ENCODE peak calls at places on chromosomes 6 and 20, in four cellular contexts. One of them, this sample, is unnamed.

GRCh38 chr6:169222126-169222525 is 31.5 kb downstream of the THBS2 start:
- DNase-seq in CD8-positive, alpha-beta memory T cell: no peak
- DNase-seq in dorsolateral prefrontal cortex: no peak
- DNase-seq in spleen: no peak
- DNase-seq in this sample: no peak

GRCh38 chr6:48614326-48614725 is 503.3 kb upstream of the PTCHD4 start:
- DNase-seq in CD8-positive, alpha-beta memory T cell: no peak
- DNase-seq in dorsolateral prefrontal cortex: no peak
- DNase-seq in spleen: no peak
- DNase-seq in this sample: no peak

GRCh38 chr6:110529355-110529754 is 52.9 kb upstream of the SLC22A16 start:
- DNase-seq in CD8-positive, alpha-beta memory T cell: no peak
- DNase-seq in dorsolateral prefrontal cortex: no peak
- DNase-seq in spleen: no peak
- DNase-seq in this sample: no peak

GRCh38 chr6:125229080-125229479 is 72.7 kb downstream of the HDDC2 start:
- DNase-seq in CD8-positive, alpha-beta memory T cell: no peak
- DNase-seq in dorsolateral prefrontal cortex: no peak
- DNase-seq in spleen: no peak
- DNase-seq in this sample: no peak

GRCh38 chr20:39974966-39975501 is 714.0 kb downstream of the MAFB start:
- DNase-seq in CD8-positive, alpha-beta memory T cell: no peak
- DNase-seq in dorsolateral prefrontal cortex: no peak
- DNase-seq in spleen: no peak
- DNase-seq in this sample: no peak

GRCh38 chr6:33164176-33164575 is 28.1 kb downstream of the COL11A2 start:
- DNase-seq in CD8-positive, alpha-beta memory T cell: no peak
- DNase-seq in dorsolateral prefrontal cortex: no peak
- DNase-seq in spleen: no peak
- DNase-seq in this sample: no peak

GRCh38 chr6:49528571-49528970 is 21.9 kb upstream of the C6orf141 start:
- DNase-seq in CD8-positive, alpha-beta memory T cell: no peak
- DNase-seq in dorsolateral prefrontal cortex: no peak
- DNase-seq in spleen: no peak
- DNase-seq in this sample: no peak

GRCh38 chr6:160226118-160226541 is 32.5 kb downstream of the SLC22A2 start:
- DNase-seq in CD8-positive, alpha-beta memory T cell: no peak
- DNase-seq in dorsolateral prefrontal cortex: no peak
- DNase-seq in spleen: no peak
- DNase-seq in this sample: no peak

GRCh38 chr6:82372656-82373055 is 9.0 kb downstream of the TPBG start:
- DNase-seq in CD8-positive, alpha-beta memory T cell: no peak
- DNase-seq in dorsolateral prefrontal cortex: no peak
- DNase-seq in spleen: no peak
- DNase-seq in this sample: no peak

GRCh38 chr6:117615981-117616961 is 14.0 kb upstream of the GOPC start:
- DNase-seq in CD8-positive, alpha-beta memory T cell: peak; percentile 67
- DNase-seq in dorsolateral prefrontal cortex: no peak
- DNase-seq in spleen: no peak
- DNase-seq in this sample: no peak

GRCh38 chr6:149032599-149033405 is 284.7 kb upstream of the TAB2 start:
- DNase-seq in CD8-positive, alpha-beta memory T cell: peak; percentile 53
- DNase-seq in dorsolateral prefrontal cortex: no peak
- DNase-seq in spleen: no peak
- DNase-seq in this sample: no peak

GRCh38 chr20:63344616-63345327 is 16.4 kb downstream of the CHRNA4 start:
- DNase-seq in CD8-positive, alpha-beta memory T cell: no peak
- DNase-seq in dorsolateral prefrontal cortex: no peak
- DNase-seq in spleen: peak; percentile 56
- DNase-seq in this sample: no peak

GRCh38 chr6:22467645-22468044 is 101.7 kb upstream of the HDGFL1 start:
- DNase-seq in CD8-positive, alpha-beta memory T cell: no peak
- DNase-seq in dorsolateral prefrontal cortex: peak; percentile 11
- DNase-seq in spleen: no peak
- DNase-seq in this sample: no peak

GRCh38 chr20:51491393-51491792 is 51.1 kb downstream of the NFATC2 start:
- DNase-seq in CD8-positive, alpha-beta memory T cell: no peak
- DNase-seq in dorsolateral prefrontal cortex: no peak
- DNase-seq in spleen: peak; percentile 33
- DNase-seq in this sample: no peak
- H3K27ac ChIP-seq in CD8-positive, alpha-beta memory T cell: no peak overlapping the region
- H3K27ac ChIP-seq in dorsolateral prefrontal cortex: no peak overlapping the region
- H3K27ac ChIP-seq in spleen: no peak overlapping the region
- H3K27ac ChIP-seq in this sample: no peak overlapping the region

GRCh38 chr6:112408522-112408921 is 61.4 kb downstream of the RFPL4B start:
- DNase-seq in CD8-positive, alpha-beta memory T cell: no peak
- DNase-seq in dorsolateral prefrontal cortex: no peak
- DNase-seq in spleen: no peak
- DNase-seq in this sample: no peak

GRCh38 chr6:112413805-112414204 is 66.7 kb downstream of the RFPL4B start:
- DNase-seq in CD8-positive, alpha-beta memory T cell: no peak
- DNase-seq in dorsolateral prefrontal cortex: no peak
- DNase-seq in spleen: no peak
- DNase-seq in this sample: no peak

GRCh38 chr6:112407191-112407590 is 60.1 kb downstream of the RFPL4B start:
- DNase-seq in CD8-positive, alpha-beta memory T cell: no peak
- DNase-seq in dorsolateral prefrontal cortex: no peak
- DNase-seq in spleen: no peak
- DNase-seq in this sample: no peak

GRCh38 chr6:112409311-112409710 is 62.2 kb downstream of the RFPL4B start:
- DNase-seq in CD8-positive, alpha-beta memory T cell: no peak
- DNase-seq in dorsolateral prefrontal cortex: no peak
- DNase-seq in spleen: no peak
- DNase-seq in this sample: no peak
- H3K27ac ChIP-seq in CD8-positive, alpha-beta memory T cell: no peak overlapping the region
- H3K27ac ChIP-seq in dorsolateral prefrontal cortex: no peak overlapping the region
- H3K27ac ChIP-seq in spleen: no peak overlapping the region
- H3K27ac ChIP-seq in this sample: no peak overlapping the region

GRCh38 chr6:139852067-139852466 is 477.6 kb upstream of the CITED2 start:
- DNase-seq in CD8-positive, alpha-beta memory T cell: no peak
- DNase-seq in dorsolateral prefrontal cortex: no peak
- DNase-seq in spleen: no peak
- DNase-seq in this sample: no peak
- H3K27ac ChIP-seq in CD8-positive, alpha-beta memory T cell: no peak overlapping the region
- H3K27ac ChIP-seq in dorsolateral prefrontal cortex: no peak overlapping the region
- H3K27ac ChIP-seq in spleen: no peak overlapping the region
- H3K27ac ChIP-seq in this sample: no peak overlapping the region

GRCh38 chr6:159169193-159169555 is at the start of gene FNDC1:
- DNase-seq in CD8-positive, alpha-beta memory T cell: peak; percentile 57
- DNase-seq in dorsolateral prefrontal cortex: no peak
- DNase-seq in spleen: no peak
- DNase-seq in this sample: peak; percentile 49
- H3K27ac ChIP-seq in CD8-positive, alpha-beta memory T cell: no peak within 1 kb of the TSS
- H3K27ac ChIP-seq in dorsolateral prefrontal cortex: no peak within 1 kb of the TSS
- H3K27ac ChIP-seq in spleen: no peak within 1 kb of the TSS
- H3K27ac ChIP-seq in this sample: no peak within 1 kb of the TSS

DNA sequence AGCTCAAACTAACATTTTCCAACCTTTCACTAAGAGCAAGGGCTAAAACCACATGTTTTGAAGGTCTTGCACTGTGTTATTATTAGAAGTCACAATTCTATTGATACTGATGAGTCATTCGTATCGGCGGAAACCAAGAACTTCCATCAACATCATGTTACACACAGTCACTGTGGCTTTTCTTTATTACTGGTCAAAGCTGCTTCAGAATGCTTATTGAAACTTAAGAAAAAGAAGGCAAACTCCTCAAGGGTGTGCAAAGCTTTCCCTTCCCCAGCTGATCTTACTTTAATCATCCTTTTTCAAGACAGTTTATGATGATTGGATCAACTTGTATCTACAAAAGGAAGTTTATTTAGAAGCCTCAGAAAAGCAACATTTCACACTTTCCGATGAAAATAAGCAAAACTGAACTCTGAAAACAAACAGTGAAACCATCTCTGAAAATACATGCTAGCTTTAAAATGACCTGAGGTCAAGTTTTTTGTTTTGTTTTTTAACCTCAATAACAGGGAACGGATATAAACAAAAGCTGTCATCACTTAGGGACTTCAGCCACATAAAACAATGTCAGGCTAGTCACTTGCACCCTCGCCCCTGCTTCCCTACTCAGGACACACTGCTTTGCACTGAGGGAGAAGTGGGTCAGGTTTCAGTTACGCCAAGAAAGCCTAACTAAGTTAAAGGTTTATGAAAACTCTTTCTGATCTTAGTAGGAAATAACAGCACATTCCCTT is 11.7 kb downstream of the BACH2 start:
- DNase-seq in CD8-positive, alpha-beta memory T cell: peak; percentile 54
- DNase-seq in dorsolateral prefrontal cortex: no peak
- DNase-seq in spleen: peak; percentile 66
- DNase-seq in this sample: no peak
- H3K27ac ChIP-seq in CD8-positive, alpha-beta memory T cell: peak overlapping the region; percentile 35
- H3K27ac ChIP-seq in dorsolateral prefrontal cortex: no peak overlapping the region
- H3K27ac ChIP-seq in spleen: peak overlapping the region; percentile 86
- H3K27ac ChIP-seq in this sample: peak overlapping the region; percentile 2

GRCh38 chr6:134035823-134036296 is 16.6 kb downstream of the SLC2A12 start:
- DNase-seq in CD8-positive, alpha-beta memory T cell: no peak
- DNase-seq in dorsolateral prefrontal cortex: no peak
- DNase-seq in spleen: no peak
- DNase-seq in this sample: no peak
- H3K27ac ChIP-seq in CD8-positive, alpha-beta memory T cell: no peak overlapping the region
- H3K27ac ChIP-seq in dorsolateral prefrontal cortex: peak overlapping the region; percentile 62
- H3K27ac ChIP-seq in spleen: no peak overlapping the region
- H3K27ac ChIP-seq in this sample: no peak overlapping the region

This sample was measured in testis.